ENCODE peak calls at places on chromosomes 1 and 21, in four cellular contexts. One of them, this sample, is unnamed.

GRCh38 chr1:35097224-35097623 is 18.0 kb downstream of the ZMYM1 start:
- DNase-seq in HepG2: no peak
- DNase-seq in K562: no peak
- DNase-seq in GM12878: no peak
- DNase-seq in this sample: no peak

GRCh38 chr21:8998946-8999681 is 1522.3 kb upstream of the TPTE start:
- DNase-seq in HepG2: peak
- DNase-seq in K562: no peak
- DNase-seq in GM12878: no peak
- DNase-seq in this sample: no peak

GRCh38 chr1:47407481-47407880 is 8.6 kb upstream of the FOXE3 start:
- DNase-seq in HepG2: no peak
- DNase-seq in K562: no peak
- DNase-seq in GM12878: no peak
- DNase-seq in this sample: no peak

GRCh38 chr1:94654505-94654904 is 112.9 kb upstream of the F3 start:
- DNase-seq in HepG2: no peak
- DNase-seq in K562: no peak
- DNase-seq in GM12878: no peak
- DNase-seq in this sample: no peak

GRCh38 chr1:222643603-222643936 is 25.7 kb downstream of the MIA3 start:
- DNase-seq in HepG2: peak
- DNase-seq in K562: no peak
- DNase-seq in GM12878: no peak
- DNase-seq in this sample: no peak

GRCh38 chr1:85581138-85581801 is 709 bp downstream of the CCN1 start:
- DNase-seq in HepG2: peak
- DNase-seq in K562: peak
- DNase-seq in GM12878: no peak
- DNase-seq in this sample: peak

GRCh38 chr1:9249534-9250335 is 15.2 kb downstream of the H6PD start:
- DNase-seq in HepG2: peak
- DNase-seq in K562: peak
- DNase-seq in GM12878: no peak
- DNase-seq in this sample: peak

GRCh38 chr1:8238141-8239038 is 79.5 kb upstream of the SLC45A1 start:
- DNase-seq in HepG2: peak
- DNase-seq in K562: no peak
- DNase-seq in GM12878: no peak
- DNase-seq in this sample: no peak

GRCh38 chr1:200887036-200887435 is 7.7 kb upstream of the INAVA start:
- DNase-seq in HepG2: no peak
- DNase-seq in K562: no peak
- DNase-seq in GM12878: no peak
- DNase-seq in this sample: no peak

GRCh38 chr1:182601926-182602325 is 2.3 kb downstream of the RGS16 start:
- DNase-seq in HepG2: no peak
- DNase-seq in K562: no peak
- DNase-seq in GM12878: no peak
- DNase-seq in this sample: no peak

GRCh38 chr1:177943999-177944672 is 25.7 kb downstream of the SEC16B start:
- DNase-seq in HepG2: no peak
- DNase-seq in K562: no peak
- DNase-seq in GM12878: no peak
- DNase-seq in this sample: no peak

GRCh38 chr1:210558302-210558701 is 229.6 kb downstream of the HHAT start:
- DNase-seq in HepG2: no peak
- DNase-seq in K562: peak
- DNase-seq in GM12878: no peak
- DNase-seq in this sample: peak

GRCh38 chr1:17549384-17549783 is 9.9 kb downstream of the ARHGEF10L start:
- DNase-seq in HepG2: no peak
- DNase-seq in K562: no peak
- DNase-seq in GM12878: no peak
- DNase-seq in this sample: no peak

GRCh38 chr1:29341936-29342335 is 105.6 kb downstream of the PTPRU start:
- DNase-seq in HepG2: no peak
- DNase-seq in K562: no peak
- DNase-seq in GM12878: no peak
- DNase-seq in this sample: no peak

GRCh38 chr1:63987014-63987630 is 213.3 kb downstream of the ROR1 start:
- DNase-seq in HepG2: no peak
- DNase-seq in K562: no peak
- DNase-seq in GM12878: no peak
- DNase-seq in this sample: no peak

GRCh38 chr1:12480748-12481362 is 137.2 kb downstream of the DHRS3 start:
- DNase-seq in HepG2: no peak
- DNase-seq in K562: no peak
- DNase-seq in GM12878: no peak
- DNase-seq in this sample: no peak

GRCh38 chr1:174352117-174352516 is 95.6 kb upstream of the GPR52 start:
- DNase-seq in HepG2: no peak
- DNase-seq in K562: no peak
- DNase-seq in GM12878: no peak
- DNase-seq in this sample: no peak

GRCh38 chr1:23444104-23444533 is 19.6 kb upstream of the TCEA3 start:
- DNase-seq in HepG2: no peak
- DNase-seq in K562: no peak
- DNase-seq in GM12878: no peak
- DNase-seq in this sample: no peak

GRCh38 chr1:51518730-51519047 is 377 bp downstream of the EPS15 start:
- DNase-seq in HepG2: peak
- DNase-seq in K562: peak
- DNase-seq in GM12878: no peak
- DNase-seq in this sample: peak

GRCh38 chr1:40595623-40596022 is 64.2 kb downstream of the ZNF684 start:
- DNase-seq in HepG2: no peak
- DNase-seq in K562: no peak
- DNase-seq in GM12878: no peak
- DNase-seq in this sample: no peak

GRCh38 chr1:163267962-163268361 is 53.8 kb upstream of the NUF2 start:
- DNase-seq in HepG2: no peak
- DNase-seq in K562: no peak
- DNase-seq in GM12878: no peak
- DNase-seq in this sample: no peak

GRCh38 chr21:42818328-42818749 is 61.0 kb downstream of the WDR4 start:
- DNase-seq in HepG2: peak
- DNase-seq in K562: peak
- DNase-seq in GM12878: no peak
- DNase-seq in this sample: peak

GRCh38 chr1:6109688-6110087 is 64.0 kb downstream of the KCNAB2 start:
- DNase-seq in HepG2: no peak
- DNase-seq in K562: peak
- DNase-seq in GM12878: no peak
- DNase-seq in this sample: no peak

GRCh38 chr1:175434268-175434860 is 241.8 kb upstream of the KIAA0040 start:
- DNase-seq in HepG2: no peak
- DNase-seq in K562: peak
- DNase-seq in GM12878: no peak
- DNase-seq in this sample: no peak

DNA sequence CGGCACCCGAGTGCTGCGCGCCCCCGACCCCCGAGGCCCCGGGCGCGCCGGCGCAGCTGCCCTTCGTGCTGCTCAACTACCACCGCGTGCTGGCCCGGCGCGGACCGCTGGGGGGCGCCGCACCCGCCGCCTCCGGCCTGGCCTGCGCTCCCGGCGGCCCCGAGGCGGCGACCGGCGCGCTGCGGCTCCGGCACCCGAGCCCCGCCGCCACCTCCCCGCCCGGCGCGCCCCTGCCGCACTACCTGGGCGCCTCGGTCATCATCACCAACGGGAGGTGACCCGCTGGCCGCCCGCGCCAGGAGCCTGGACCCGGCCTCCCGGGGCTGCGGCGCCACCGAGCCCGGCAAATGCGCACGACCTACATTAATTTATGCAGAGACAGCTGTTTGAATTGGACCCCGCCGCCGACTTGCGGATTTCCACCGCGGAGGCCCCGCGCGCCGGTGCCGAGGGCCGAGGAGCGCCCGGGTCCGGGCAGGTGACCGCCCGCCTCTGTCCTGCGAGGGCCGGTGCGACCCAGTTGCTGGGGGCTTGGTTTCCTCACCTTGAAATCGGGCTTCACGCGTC is 49.0 kb downstream of the SIM2 start:
- DNase-seq in HepG2: peak
- DNase-seq in K562: peak
- DNase-seq in GM12878: no peak
- DNase-seq in this sample: peak
- TF ChIP-seq CTCF in HepG2: peak
- TF ChIP-seq CTCF in K562: peak
- TF ChIP-seq CTCF in GM12878: no peak
- TF ChIP-seq CTCF in this sample: no peak

DNA sequence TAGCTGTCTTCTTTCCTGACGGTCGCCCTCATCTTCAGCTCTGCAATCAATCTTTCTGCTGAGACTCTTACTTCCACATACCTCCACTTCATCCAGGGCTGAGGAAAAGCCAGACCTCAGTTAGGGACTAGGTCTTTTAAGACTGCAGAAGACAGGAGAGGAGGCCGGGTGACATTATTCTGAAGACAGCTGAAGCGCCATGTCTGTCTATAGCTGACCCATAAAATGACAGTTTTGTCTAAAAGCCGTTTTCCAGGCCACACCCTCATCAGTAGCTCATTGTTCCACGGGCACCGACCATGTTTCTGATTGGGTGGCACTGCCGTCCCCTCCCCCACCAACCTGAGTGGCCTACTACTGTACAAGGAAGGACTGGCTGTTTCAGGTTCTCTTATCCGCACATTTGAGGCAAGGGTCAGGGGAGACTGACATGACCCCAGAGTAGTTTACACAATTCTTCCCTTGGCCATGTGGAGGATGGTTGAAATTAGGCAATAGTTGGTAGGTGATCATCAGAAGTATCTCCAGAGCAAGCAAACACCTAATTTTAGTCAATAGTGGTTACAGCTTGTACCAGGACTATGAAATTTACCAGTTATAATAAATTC is at the start of gene ADCY10:
- DNase-seq in HepG2: peak
- DNase-seq in K562: peak
- DNase-seq in GM12878: no peak
- DNase-seq in this sample: no peak
- TF ChIP-seq MXI1 in HepG2: no peak
- TF ChIP-seq MXI1 in K562: no peak
- TF ChIP-seq MXI1 in GM12878: no peak
- TF ChIP-seq MXI1 in this sample: no peak

DNA sequence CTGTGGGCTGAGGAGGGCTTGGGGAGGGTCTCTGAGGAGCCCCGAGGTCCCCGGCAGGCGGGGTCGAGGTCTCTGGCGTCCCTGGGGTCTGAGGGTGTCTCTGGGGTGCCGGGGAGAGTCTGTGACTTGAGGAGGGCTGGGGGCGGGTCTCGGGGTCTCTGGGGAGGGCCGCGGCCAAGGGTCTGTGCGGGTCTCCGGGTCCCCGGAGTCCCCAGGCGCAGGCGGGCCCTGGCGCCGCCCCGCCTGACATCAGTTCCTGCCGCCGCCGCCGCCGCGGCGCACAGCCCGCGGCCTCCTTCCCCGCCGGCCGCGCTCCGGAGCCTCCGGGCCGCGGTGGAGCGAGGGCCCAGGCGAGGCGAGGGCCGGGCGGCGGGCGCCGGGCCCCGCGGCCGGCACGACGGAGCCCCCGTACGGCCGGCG is at the start of gene PLEKHM2:
- DNase-seq in HepG2: no peak
- DNase-seq in K562: peak
- DNase-seq in GM12878: no peak
- DNase-seq in this sample: peak
- TF ChIP-seq FOXM1 in HepG2: no peak
- TF ChIP-seq FOXM1 in K562: no peak
- TF ChIP-seq FOXM1 in GM12878: no peak
- TF ChIP-seq FOXM1 in this sample: no peak

GRCh38 chr1:52856026-52856425 is 13.5 kb downstream of the ZYG11A start:
- DNase-seq in HepG2: no peak
- DNase-seq in K562: no peak
- DNase-seq in GM12878: no peak
- DNase-seq in this sample: no peak
- TF ChIP-seq CTCF in HepG2: no peak
- TF ChIP-seq CTCF in K562: no peak
- TF ChIP-seq CTCF in GM12878: no peak
- TF ChIP-seq CTCF in this sample: no peak

DNA sequence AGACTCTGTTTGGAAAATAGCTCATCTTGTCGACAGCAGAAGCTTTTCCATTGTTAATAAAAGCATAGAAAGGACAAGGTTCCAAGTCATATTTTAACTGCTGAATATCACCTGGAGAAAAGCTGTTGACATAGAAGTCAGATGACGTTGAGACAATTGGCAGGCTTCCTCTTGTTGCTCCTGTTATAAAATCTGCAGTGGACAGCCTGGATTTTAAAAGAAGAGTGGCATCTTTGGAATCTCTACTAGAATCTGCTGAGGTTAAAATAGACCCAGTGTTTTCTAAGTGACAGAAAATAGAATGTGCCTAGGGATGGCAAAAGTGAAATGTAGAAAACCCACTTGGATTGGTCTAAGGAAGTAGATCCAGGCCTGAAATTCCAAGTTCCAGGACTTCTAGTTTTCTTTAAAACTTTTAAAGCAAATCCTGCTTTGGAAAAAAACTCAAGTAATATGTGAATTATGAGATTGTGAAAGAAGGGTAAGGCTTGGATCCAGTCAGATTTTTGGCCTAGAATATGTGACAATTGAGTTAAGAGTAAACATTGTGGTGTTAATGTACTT is 53.6 kb upstream of the NEXN start:
- DNase-seq in HepG2: no peak
- DNase-seq in K562: no peak
- DNase-seq in GM12878: no peak
- DNase-seq in this sample: no peak
- TF ChIP-seq MXI1 in HepG2: no peak
- TF ChIP-seq MXI1 in K562: no peak
- TF ChIP-seq MXI1 in GM12878: no peak
- TF ChIP-seq MXI1 in this sample: no peak

DNA sequence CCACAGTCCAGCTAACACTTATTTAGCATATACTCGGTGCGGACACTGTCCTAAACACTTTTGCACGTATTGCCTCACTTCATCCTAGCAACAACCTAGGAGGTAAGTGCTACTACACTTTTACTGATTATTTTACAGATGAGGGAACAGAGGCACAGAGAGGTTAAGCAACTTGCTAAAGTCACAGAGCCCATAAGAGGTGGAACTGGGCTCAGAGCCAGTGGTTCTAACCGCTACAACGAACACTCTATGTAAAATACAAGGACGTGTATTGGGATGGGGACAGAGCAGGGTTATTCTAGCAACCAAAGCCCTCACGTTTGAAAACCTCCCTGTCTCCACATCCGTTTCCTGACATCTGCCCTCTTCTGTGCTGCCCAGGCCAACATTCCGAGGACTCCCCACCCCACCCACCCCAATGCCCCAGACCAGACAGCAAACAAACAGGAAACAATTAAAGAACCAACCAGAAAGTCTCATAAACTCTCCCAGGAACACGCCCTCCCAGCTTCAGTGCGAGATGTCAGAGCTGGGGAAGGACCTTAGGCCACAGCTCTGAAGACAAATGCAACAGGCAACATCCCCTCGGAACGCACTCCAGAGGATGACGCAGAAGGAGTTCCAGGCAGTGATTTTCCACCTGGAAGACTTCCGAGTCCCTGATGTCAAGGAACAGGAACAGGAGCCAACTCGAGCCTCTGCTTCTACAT is 41.1 kb downstream of the GLIS1 start:
- DNase-seq in HepG2: no peak
- DNase-seq in K562: no peak
- DNase-seq in GM12878: no peak
- DNase-seq in this sample: no peak
- TF ChIP-seq FOXM1 in HepG2: no peak
- TF ChIP-seq FOXM1 in K562: no peak
- TF ChIP-seq FOXM1 in GM12878: no peak
- TF ChIP-seq FOXM1 in this sample: no peak

GRCh38 chr1:180502361-180503273 is at the start of gene ACBD6:
- DNase-seq in HepG2: peak
- DNase-seq in K562: peak
- DNase-seq in GM12878: peak
- DNase-seq in this sample: peak
- TF ChIP-seq CTCF in HepG2: no peak
- TF ChIP-seq CTCF in K562: peak
- TF ChIP-seq CTCF in GM12878: peak
- TF ChIP-seq CTCF in this sample: peak